ENCODE peak calls at places on chromosome 1, in six cellular contexts. B, K, Y, D, A and M are unnamed samples.

GRCh38 chr1:81220614-81221071 is 580.1 kb upstream of the ADGRL2 start:
- DNase-seq in Y (no peak), K (no peak), B (peak; percentile 55), D (no peak), A (no peak), M (no peak)

GRCh38 chr1:66217021-66217420 is 316.9 kb upstream of the SGIP1 start:
- DNase-seq in A (peak; percentile 89), Y (no peak), K (no peak), D (no peak), B (no peak), M (no peak)

GRCh38 chr1:27632387-27633297 is 2.3 kb downstream of the FGR start:
- DNase-seq in B (peak; percentile 27), Y (peak; percentile 62), A (no peak), K (no peak), D (no peak), M (no peak)

GRCh38 chr1:22958556-22958955 is 14.1 kb downstream of the LACTBL1 start:
- DNase-seq in K (no peak), Y (no peak), D (no peak), B (no peak), A (no peak), M (no peak)

GRCh38 chr1:36134805-36135339 is 9.8 kb upstream of the COL8A2 start:
- DNase-seq in B (no peak), D (peak; percentile 66), Y (peak; percentile 68), A (peak; percentile 58), K (peak; percentile 44), M (no peak)

GRCh38 chr1:180548686-180549326 is 10.0 kb upstream of the OVAAL start:
- DNase-seq in K (no peak), D (no peak), A (no peak), Y (no peak), B (no peak), M (no peak)

GRCh38 chr1:97461782-97462181 is 459.1 kb downstream of the DPYD start:
- DNase-seq in Y (no peak), B (no peak), K (no peak), A (no peak), D (no peak), M (no peak)

GRCh38 chr1:220696863-220697231 is 6.7 kb downstream of the C1orf115 start:
- DNase-seq in D (no peak), B (no peak), A (peak; percentile 20), Y (no peak), K (no peak), M (no peak)

GRCh38 chr1:21278898-21279819 is 11.1 kb downstream of the ECE1 start:
- DNase-seq in D (no peak), Y (no peak), K (no peak), A (peak; percentile 28), B (peak; percentile 65), M (no peak)

GRCh38 chr1:108527837-108528236 is 32.1 kb upstream of the EEIG2 start:
- DNase-seq in A (no peak), B (no peak), K (no peak), Y (no peak), D (no peak), M (no peak)

GRCh38 chr1:172487550-172487949 is 43.7 kb upstream of the PIGC start:
- DNase-seq in K (no peak), D (no peak), Y (peak; percentile 33), B (no peak), A (no peak), M (no peak)

GRCh38 chr1:15226626-15227286 is 20.3 kb upstream of the FHAD1 start:
- DNase-seq in B (no peak), A (no peak), D (no peak), Y (no peak), K (no peak), M (no peak)

GRCh38 chr1:215875236-215875635 is 308.1 kb downstream of the KCTD3 start:
- DNase-seq in Y (peak; percentile 5), B (no peak), D (no peak), A (no peak), K (no peak), M (no peak)

GRCh38 chr1:192700834-192701271 is 64.9 kb downstream of the RGS13 start:
- DNase-seq in Y (no peak), D (no peak), B (no peak), A (peak; percentile 78), K (peak; percentile 64), M (peak; percentile 18)

GRCh38 chr1:158951956-158952355 is 20.6 kb downstream of the PYHIN1 start:
- DNase-seq in A (no peak), B (peak; percentile 21), D (no peak), K (no peak), Y (no peak), M (no peak)

GRCh38 chr1:8091691-8092090 is 65.6 kb upstream of the ERRFI1 start:
- DNase-seq in A (peak; percentile 82), B (no peak), K (no peak), Y (no peak), D (no peak), M (no peak)

GRCh38 chr1:154888757-154889156 is 18.7 kb upstream of the KCNN3 start:
- DNase-seq in D (no peak), K (no peak), B (no peak), A (no peak), Y (no peak), M (no peak)

GRCh38 chr1:192575499-192576189 is at the start of gene RGS1:
- DNase-seq in A (no peak), D (no peak), K (no peak), B (no peak), Y (peak; percentile 82), M (no peak)

GRCh38 chr1:35857830-35858229 is 25.2 kb upstream of the AGO1 start:
- DNase-seq in A (peak; percentile 19), K (no peak), D (no peak), Y (peak; percentile 47), B (no peak), M (no peak)

GRCh38 chr1:60847855-60848582 is 234.3 kb upstream of the NFIA start:
- DNase-seq in Y (no peak), K (no peak), A (no peak), B (no peak), D (no peak), M (no peak)

GRCh38 chr1:64470670-64471217 is 815 bp downstream of the CACHD1 start:
- DNase-seq in A (no peak), Y (peak; percentile 58), K (no peak), B (peak; percentile 85), D (no peak), M (no peak)

GRCh38 chr1:246064891-246065290 is 442.2 kb downstream of the SMYD3 start:
- DNase-seq in B (no peak), Y (no peak), K (no peak), D (no peak), A (no peak), M (no peak)

GRCh38 chr1:47215713-47216112 is 16.3 kb downstream of the TAL1 start:
- DNase-seq in Y (no peak), B (no peak), K (no peak), A (no peak), D (no peak), M (no peak)

GRCh38 chr1:23100074-23100748 is 68.4 kb downstream of the LUZP1 start:
- DNase-seq in B (no peak), Y (peak; percentile 92), D (no peak), A (peak; percentile 97), K (no peak), M (peak; percentile 79)

GRCh38 chr1:232486454-232487202 is 143.3 kb downstream of the SIPA1L2 start:
- DNase-seq in A (peak; percentile 47), B (no peak), D (no peak), K (no peak), Y (no peak), M (no peak)

GRCh38 chr1:201286445-201286844 is 3.1 kb downstream of the PKP1 start:
- DNase-seq in Y (no peak), D (no peak), B (no peak), K (no peak), A (no peak), M (no peak)

GRCh38 chr1:2633401-2633935 is 652 bp upstream of the MMEL1 start:
- DNase-seq in B (peak; percentile 35), D (no peak), Y (no peak), A (no peak), K (no peak), M (no peak)

GRCh38 chr1:44316231-44316759 is 38.8 kb downstream of the ERI3 start:
- DNase-seq in K (no peak), Y (no peak), B (no peak), A (no peak), D (no peak), M (no peak)

GRCh38 chr1:54334996-54335395 is 71.2 kb downstream of the SSBP3 start:
- DNase-seq in A (peak; percentile 79), Y (no peak), B (no peak), K (no peak), D (no peak), M (peak; percentile 31)

GRCh38 chr1:61616830-61617229 is 108.1 kb downstream of the TM2D1 start:
- DNase-seq in B (no peak), D (no peak), A (no peak), Y (no peak), K (no peak), M (no peak)

GRCh38 chr1:99469641-99470040 is 176.3 kb upstream of the PALMD start:
- DNase-seq in B (no peak), D (no peak), Y (no peak), A (peak; percentile 28), K (no peak), M (no peak)

GRCh38 chr1:228163004-228163753 is 2.4 kb upstream of the IBA57 start:
- DNase-seq in K (no peak), D (no peak), A (no peak), B (peak; percentile 82), Y (no peak), M (no peak)

GRCh38 chr1:30280572-30280971 is 442.8 kb downstream of the MATN1 start:
- DNase-seq in K (no peak), B (no peak), D (no peak), A (no peak), Y (no peak), M (no peak)

GRCh38 chr1:239987103-239987745 is 104.5 kb upstream of the FMN2 start:
- DNase-seq in D (no peak), A (peak; percentile 49), B (no peak), Y (peak; percentile 28), K (peak; percentile 51), M (no peak)

GRCh38 chr1:40053138-40053887 is 12.8 kb downstream of the CAP1 start:
- DNase-seq in K (no peak), Y (no peak), B (no peak), D (no peak), A (no peak), M (no peak)

GRCh38 chr1:212565571-212566305 is 42.8 kb upstream of the ATF3 start:
- DNase-seq in A (no peak), Y (no peak), B (no peak), D (no peak), K (no peak), M (no peak)

GRCh38 chr1:32980080-32980479 is 15.5 kb upstream of the RNF19B start:
- DNase-seq in B (no peak), A (no peak), D (no peak), Y (no peak), K (no peak), M (no peak)